ENCODE peak calls at places on chromosomes 3 and 15, in eight cellular contexts. Y is CD8-positive, alpha-beta memory T cell; E is BE2C; B is coronary artery; X is breast epithelium; N is IMR-90; V is AG04449; U is neuronal stem cell. G is an unnamed sample.

GRCh38 chr3:37861540-37862051 is at the start of gene CTDSPL:
- DNase-seq in Y (no peak), E (peak), B (peak), X (peak), N (peak), V (no peak), U (peak), G (peak)

GRCh38 chr3:127114337-127115070 is 78.4 kb upstream of the PRR23E start:
- DNase-seq in Y (no peak), E (peak), B (peak), X (no peak), N (no peak), V (no peak), U (no peak), G (no peak)

GRCh38 chr3:55884491-55885285 is 397.6 kb upstream of the WNT5A start:
- DNase-seq in Y (no peak), E (no peak), B (no peak), X (no peak), N (peak), V (no peak), U (no peak), G (no peak)

GRCh38 chr15:26082833-26083174 is 219.7 kb upstream of the ATP10A start:
- DNase-seq in Y (no peak), E (peak), B (no peak), X (no peak), N (no peak), V (no peak), U (no peak), G (peak)

GRCh38 chr3:61564405-61565059 is 3.2 kb downstream of the PTPRG start:
- DNase-seq in Y (no peak), E (peak), B (peak), X (peak), N (peak), V (no peak), U (peak), G (peak)

GRCh38 chr3:114389156-114389555 is 95.3 kb downstream of the TIGIT start:
- DNase-seq in Y (peak), E (no peak), B (no peak), X (no peak), N (no peak), V (no peak), U (no peak), G (no peak)

GRCh38 chr3:197367081-197367780 is 68.8 kb upstream of the DLG1 start:
- DNase-seq in Y (no peak), E (peak), B (peak), X (no peak), N (peak), V (peak), U (no peak), G (peak)

GRCh38 chr15:76116138-76116885 is 56.5 kb downstream of the TMEM266 start:
- DNase-seq in Y (no peak), E (no peak), B (no peak), X (no peak), N (no peak), V (no peak), U (no peak), G (no peak)

GRCh38 chr3:139280027-139280671 is 63.7 kb upstream of the MRPS22 start:
- DNase-seq in Y (no peak), E (no peak), B (no peak), X (no peak), N (no peak), V (no peak), U (no peak), G (no peak)

GRCh38 chr15:100922192-100923040 is 3.3 kb downstream of the LRRK1 start:
- DNase-seq in Y (no peak), E (no peak), B (no peak), X (no peak), N (no peak), V (no peak), U (no peak), G (no peak)

GRCh38 chr15:96270581-96271172 is 59.8 kb upstream of the NR2F2 start:
- DNase-seq in Y (no peak), E (no peak), B (no peak), X (no peak), N (peak), V (no peak), U (no peak), G (peak)

GRCh38 chr3:43013256-43013655 is 34.1 kb downstream of the GASK1A start:
- DNase-seq in Y (peak), E (no peak), B (no peak), X (no peak), N (no peak), V (no peak), U (no peak), G (no peak)

GRCh38 chr3:119463171-119464169 is at the start of gene TMEM39A:
- DNase-seq in Y (peak), E (peak), B (peak), X (peak), N (peak), V (peak), U (peak), G (peak)

GRCh38 chr3:39385456-39386098 is 2.4 kb downstream of the SLC25A38 start:
- DNase-seq in Y (peak), E (no peak), B (no peak), X (no peak), N (no peak), V (no peak), U (no peak), G (no peak)
- H3K4me3 ChIP-seq in Y (no peak), E (no peak), B (no peak), X (no peak), N (no peak), V (no peak), U (no peak), G (no peak)

GRCh38 chr15:40290540-40291087 is 7.8 kb upstream of the ANKRD63 start:
- DNase-seq in Y (no peak), E (no peak), B (no peak), X (no peak), N (no peak), V (no peak), U (no peak), G (no peak)
- H3K4me3 ChIP-seq in Y (no peak), E (peak), B (peak), X (peak), N (peak), V (peak), U (no peak), G (no peak)

GRCh38 chr3:31966978-31967592 is 14.0 kb downstream of the OSBPL10 start:
- DNase-seq in Y (no peak), E (no peak), B (no peak), X (no peak), N (no peak), V (no peak), U (no peak), G (no peak)

GRCh38 chr3:31973081-31973480 is 8.0 kb downstream of the OSBPL10 start:
- DNase-seq in Y (no peak), E (no peak), B (no peak), X (no peak), N (no peak), V (no peak), U (no peak), G (no peak)

GRCh38 chr3:31971607-31972006 is 9.5 kb downstream of the OSBPL10 start:
- DNase-seq in Y (no peak), E (no peak), B (no peak), X (no peak), N (no peak), V (no peak), U (no peak), G (no peak)

GRCh38 chr3:31968927-31969418 is 12.1 kb downstream of the OSBPL10 start:
- DNase-seq in Y (no peak), E (no peak), B (no peak), X (no peak), N (peak), V (peak), U (peak), G (peak)

DNA sequence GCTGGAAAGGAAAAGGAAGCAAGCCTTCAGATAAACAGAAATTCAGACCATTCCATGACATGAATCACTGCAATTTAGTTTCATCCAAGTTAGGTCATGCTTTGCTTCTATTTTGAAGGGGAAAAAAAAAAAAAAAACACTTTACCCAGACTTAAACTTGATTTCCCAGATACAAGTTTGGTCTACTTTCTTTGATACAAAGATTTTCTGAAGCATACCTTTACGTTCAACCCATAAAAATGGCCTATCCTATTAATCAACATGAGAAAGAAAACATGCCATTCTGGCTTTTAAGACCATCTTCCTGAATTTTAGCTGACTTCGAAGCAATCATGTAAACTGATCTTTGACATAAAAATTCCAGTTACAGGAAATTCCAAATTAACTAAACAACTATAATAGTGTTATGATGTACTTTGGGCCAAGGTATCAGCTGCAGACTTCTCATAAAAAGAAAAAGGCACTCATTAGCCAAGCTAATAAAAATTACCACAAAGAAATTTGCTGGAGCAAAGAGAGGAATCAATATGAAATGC is 12.6 kb downstream of the OSBPL10 start:
- DNase-seq in Y (no peak), E (no peak), B (no peak), X (no peak), N (peak), V (no peak), U (no peak), G (peak)
- H3K4me3 ChIP-seq in Y (no peak), E (no peak), B (no peak), X (no peak), N (no peak), V (no peak), U (no peak), G (peak)

DNA sequence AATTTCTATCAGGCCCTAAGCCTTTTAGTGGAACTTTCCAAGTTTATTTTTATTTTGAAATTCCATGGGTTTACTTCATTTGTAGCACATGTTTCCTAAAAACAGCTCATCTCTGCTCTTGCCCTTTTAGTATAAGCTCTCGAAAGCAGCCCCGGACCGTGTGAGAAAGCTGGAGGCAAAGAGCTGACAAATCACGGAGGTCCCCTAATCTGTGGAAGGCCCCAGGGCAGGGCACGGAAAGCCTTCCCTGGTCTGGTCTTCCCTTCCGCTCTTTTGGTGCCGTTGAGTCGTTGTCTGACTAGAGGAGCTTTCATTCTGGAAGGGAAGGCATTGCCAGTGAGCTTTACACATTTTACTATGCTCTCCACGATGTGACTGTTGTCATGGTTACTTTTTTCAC is 71.8 kb downstream of the CYP19A1 start:
- DNase-seq in Y (no peak), E (no peak), B (no peak), X (no peak), N (no peak), V (no peak), U (no peak), G (no peak)
- H3K4me3 ChIP-seq in Y (no peak), E (peak), B (peak), X (peak), N (no peak), V (peak), U (peak), G (peak)

GRCh38 chr3:4981160-4981687 is 2.0 kb downstream of the BHLHE40 start:
- DNase-seq in Y (no peak), E (no peak), B (no peak), X (no peak), N (peak), V (no peak), U (no peak), G (peak)
- H3K4me3 ChIP-seq in Y (peak), E (peak), B (peak), X (peak), N (peak), V (peak), U (no peak), G (peak)

GRCh38 chr3:191409791-191410359 is 51.1 kb upstream of the PYDC2 start:
- DNase-seq in Y (no peak), E (no peak), B (no peak), X (no peak), N (no peak), V (no peak), U (no peak), G (no peak)
- H3K4me3 ChIP-seq in Y (no peak), E (no peak), B (no peak), X (no peak), N (no peak), V (no peak), U (no peak), G (no peak)

DNA sequence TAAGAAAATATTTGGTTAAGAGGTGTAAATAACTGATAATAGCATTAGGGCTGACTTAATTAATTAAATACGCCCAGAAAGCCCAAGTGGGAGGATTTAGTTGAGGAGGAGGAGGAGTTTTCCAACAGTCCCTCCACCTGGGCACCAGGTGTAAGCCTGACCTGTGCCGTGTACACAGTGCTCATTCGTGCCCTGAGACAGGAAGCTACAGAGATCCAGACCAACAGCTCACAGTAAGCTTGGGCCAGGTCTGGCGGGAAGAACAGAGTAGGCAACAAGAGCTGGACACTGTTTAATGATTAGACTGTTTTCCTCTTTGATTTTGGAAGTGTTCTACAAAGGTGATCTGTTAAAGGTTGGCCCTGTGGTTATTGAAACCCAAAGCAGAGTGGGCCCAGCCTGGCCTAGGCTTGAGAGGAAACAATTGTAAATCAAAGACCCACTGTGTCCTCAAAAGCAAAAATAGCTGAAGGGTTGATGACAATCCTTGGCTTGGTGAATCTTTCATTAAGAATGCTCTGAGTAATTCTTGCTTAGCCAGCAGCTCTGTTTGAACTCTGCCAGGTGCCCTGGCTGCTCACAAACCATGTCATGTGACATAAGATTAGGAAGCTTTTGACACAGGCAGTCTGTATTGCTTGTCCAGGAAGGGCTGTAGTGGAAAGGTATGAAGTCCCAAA is 13.8 kb downstream of the SQOR start:
- DNase-seq in Y (no peak), E (no peak), B (no peak), X (no peak), N (peak), V (no peak), U (no peak), G (peak)
- H3K4me3 ChIP-seq in Y (no peak), E (no peak), B (no peak), X (no peak), N (no peak), V (no peak), U (no peak), G (no peak)

G was measured in astrocyte.